ENCODE peak calls at places on chromosomes 4 and X, in ten cellular contexts. M is epithelial cell of esophagus; X is CD8-positive, alpha-beta memory T cell; Q is activated T-cell treated with anti-CD3 and anti-CD28 coated beads for 48 hours; T is AML-193; S is D341Med; D is EL; U is GM20000; R is fibroblast of pulmonary artery; C is NCI-H1105. Y is an unnamed sample.

GRCh38 chr4:107719211-107719926 is 665 bp downstream of the PAPSS1 start:
- DNase-seq in M (peak), X (no peak), Q (no peak), T (peak), S (no peak), D (peak), U (peak), R (peak), C (no peak), Y (no peak)

GRCh38 chr4:40669504-40669903 is 39.8 kb upstream of the RBM47 start:
- DNase-seq in M (no peak), X (no peak), Q (peak), T (no peak), S (no peak), D (no peak), U (peak), R (no peak), C (no peak), Y (no peak)

GRCh38 chr4:164730705-164731393 is 23.1 kb upstream of the SMIM31 start:
- DNase-seq in M (no peak), X (no peak), Q (no peak), T (no peak), S (no peak), D (no peak), U (no peak), R (no peak), C (no peak), Y (no peak)

GRCh38 chrX:120365320-120365719 is 3.4 kb downstream of the ATP1B4 start:
- DNase-seq in M (peak), X (peak), Q (peak), T (no peak), S (peak), D (peak), U (peak), R (peak), C (peak), Y (no peak)

GRCh38 chr4:151291485-151291884 is 14.5 kb downstream of the PRSS48 start:
- DNase-seq in M (no peak), X (no peak), Q (no peak), T (no peak), S (no peak), D (peak), U (no peak), R (no peak), C (no peak), Y (no peak)

GRCh38 chr4:72935462-72935861 is 134.1 kb downstream of the COX18 start:
- DNase-seq in M (no peak), X (no peak), Q (no peak), T (no peak), S (no peak), D (no peak), U (no peak), R (no peak), C (no peak), Y (no peak)

GRCh38 chr4:85932371-85933305 is 427.2 kb downstream of the MAPK10 start:
- DNase-seq in M (peak), X (no peak), Q (no peak), T (no peak), S (no peak), D (peak), U (no peak), R (peak), C (no peak), Y (no peak)

GRCh38 chrX:153019166-153019565 is 25.2 kb upstream of the PNMA5 start:
- DNase-seq in M (no peak), X (no peak), Q (no peak), T (no peak), S (no peak), D (no peak), U (no peak), R (no peak), C (no peak), Y (no peak)

GRCh38 chrX:71282514-71283408 is 674 bp upstream of the NONO start:
- DNase-seq in M (peak), X (no peak), Q (peak), T (peak), S (no peak), D (no peak), U (peak), R (peak), C (no peak), Y (no peak)

GRCh38 chrX:116379854-116380253 is 56.6 kb upstream of the SLC6A14 start:
- DNase-seq in M (peak), X (no peak), Q (no peak), T (no peak), S (no peak), D (peak), U (no peak), R (peak), C (no peak), Y (no peak)

GRCh38 chr4:81814909-81815539 is 343.3 kb upstream of the RASGEF1B start:
- DNase-seq in M (no peak), X (no peak), Q (no peak), T (peak), S (no peak), D (no peak), U (no peak), R (peak), C (no peak), Y (no peak)

GRCh38 chrX:112840382-112841113 is at the start of gene AMOT:
- DNase-seq in M (peak), X (peak), Q (peak), T (peak), S (peak), D (no peak), U (peak), R (peak), C (peak), Y (no peak)

GRCh38 chr4:52711834-52712171 is 39.4 kb downstream of the ERVMER34-1 start:
- DNase-seq in M (no peak), X (no peak), Q (no peak), T (no peak), S (no peak), D (no peak), U (no peak), R (no peak), C (no peak), Y (no peak)